ENCODE peak calls at places on chromosomes 5 and 9, in nine cellular contexts. One of them, this sample, is unnamed.

GRCh38 chr9:70630971-70631370 is 216.5 kb upstream of the KLF9 start:
- DNase-seq in NCI-H2171 treated with DMSO at 0.1 percent for 48 hours: no peak
- DNase-seq in CD8-positive, alpha-beta T cell: no peak
- DNase-seq in WERI-Rb-1: no peak
- DNase-seq in NCI-H1092 treated with DMSO at 0.1 percent for 48 hours: no peak
- DNase-seq in T follicular helper cell: no peak
- DNase-seq in activated T-cell treated with anti-CD3 and anti-CD28 coated beads for 1 hour: no peak
- DNase-seq in cerebellum: no peak
- DNase-seq in epithelial cell of esophagus: no peak
- DNase-seq in this sample: peak; percentile 22

GRCh38 chr5:93926831-93927600 is 185.6 kb upstream of the POU5F2 start:
- DNase-seq in NCI-H2171 treated with DMSO at 0.1 percent for 48 hours: no peak
- DNase-seq in CD8-positive, alpha-beta T cell: no peak
- DNase-seq in WERI-Rb-1: no peak
- DNase-seq in NCI-H1092 treated with DMSO at 0.1 percent for 48 hours: no peak
- DNase-seq in T follicular helper cell: no peak
- DNase-seq in activated T-cell treated with anti-CD3 and anti-CD28 coated beads for 1 hour: no peak
- DNase-seq in cerebellum: no peak
- DNase-seq in epithelial cell of esophagus: peak; percentile 12
- DNase-seq in this sample: no peak

GRCh38 chr5:373710-374602 is 52.4 kb downstream of the AHRR start:
- DNase-seq in NCI-H2171 treated with DMSO at 0.1 percent for 48 hours: peak; percentile 71
- DNase-seq in CD8-positive, alpha-beta T cell: peak; percentile 70
- DNase-seq in WERI-Rb-1: peak; percentile 49
- DNase-seq in NCI-H1092 treated with DMSO at 0.1 percent for 48 hours: peak; percentile 56
- DNase-seq in T follicular helper cell: no peak
- DNase-seq in activated T-cell treated with anti-CD3 and anti-CD28 coated beads for 1 hour: peak; percentile 55
- DNase-seq in cerebellum: no peak
- DNase-seq in epithelial cell of esophagus: peak; percentile 22
- DNase-seq in this sample: peak; percentile 94

GRCh38 chr9:85067792-85068191 is 398.3 kb downstream of the NTRK2 start:
- DNase-seq in NCI-H2171 treated with DMSO at 0.1 percent for 48 hours: no peak
- DNase-seq in CD8-positive, alpha-beta T cell: no peak
- DNase-seq in WERI-Rb-1: no peak
- DNase-seq in NCI-H1092 treated with DMSO at 0.1 percent for 48 hours: no peak
- DNase-seq in T follicular helper cell: no peak
- DNase-seq in activated T-cell treated with anti-CD3 and anti-CD28 coated beads for 1 hour: no peak
- DNase-seq in cerebellum: no peak
- DNase-seq in epithelial cell of esophagus: no peak
- DNase-seq in this sample: no peak

GRCh38 chr9:127809562-127810377 is 7.1 kb downstream of the FPGS start:
- DNase-seq in NCI-H2171 treated with DMSO at 0.1 percent for 48 hours: no peak
- DNase-seq in CD8-positive, alpha-beta T cell: no peak
- DNase-seq in WERI-Rb-1: no peak
- DNase-seq in NCI-H1092 treated with DMSO at 0.1 percent for 48 hours: no peak
- DNase-seq in T follicular helper cell: no peak
- DNase-seq in activated T-cell treated with anti-CD3 and anti-CD28 coated beads for 1 hour: no peak
- DNase-seq in cerebellum: no peak
- DNase-seq in epithelial cell of esophagus: peak; percentile 61
- DNase-seq in this sample: no peak

GRCh38 chr5:60829490-60830266 is 14.4 kb downstream of the ELOVL7 start:
- DNase-seq in NCI-H2171 treated with DMSO at 0.1 percent for 48 hours: no peak
- DNase-seq in CD8-positive, alpha-beta T cell: no peak
- DNase-seq in WERI-Rb-1: no peak
- DNase-seq in NCI-H1092 treated with DMSO at 0.1 percent for 48 hours: peak; percentile 41
- DNase-seq in T follicular helper cell: no peak
- DNase-seq in activated T-cell treated with anti-CD3 and anti-CD28 coated beads for 1 hour: no peak
- DNase-seq in cerebellum: no peak
- DNase-seq in epithelial cell of esophagus: peak; percentile 69
- DNase-seq in this sample: no peak

GRCh38 chr9:128149951-128150593 is 819 bp downstream of the LCN2 start:
- DNase-seq in NCI-H2171 treated with DMSO at 0.1 percent for 48 hours: no peak
- DNase-seq in CD8-positive, alpha-beta T cell: no peak
- DNase-seq in WERI-Rb-1: no peak
- DNase-seq in NCI-H1092 treated with DMSO at 0.1 percent for 48 hours: no peak
- DNase-seq in T follicular helper cell: no peak
- DNase-seq in activated T-cell treated with anti-CD3 and anti-CD28 coated beads for 1 hour: no peak
- DNase-seq in cerebellum: no peak
- DNase-seq in epithelial cell of esophagus: no peak
- DNase-seq in this sample: no peak

GRCh38 chr5:21152611-21153010 is 1164.6 kb upstream of the CDH18 start:
- DNase-seq in NCI-H2171 treated with DMSO at 0.1 percent for 48 hours: no peak
- DNase-seq in CD8-positive, alpha-beta T cell: no peak
- DNase-seq in WERI-Rb-1: no peak
- DNase-seq in NCI-H1092 treated with DMSO at 0.1 percent for 48 hours: no peak
- DNase-seq in T follicular helper cell: no peak
- DNase-seq in activated T-cell treated with anti-CD3 and anti-CD28 coated beads for 1 hour: no peak
- DNase-seq in cerebellum: no peak
- DNase-seq in epithelial cell of esophagus: peak; percentile 98
- DNase-seq in this sample: peak; percentile 63

GRCh38 chr5:103589416-103590175 is 27.0 kb upstream of the NUDT12 start:
- DNase-seq in NCI-H2171 treated with DMSO at 0.1 percent for 48 hours: no peak
- DNase-seq in CD8-positive, alpha-beta T cell: no peak
- DNase-seq in WERI-Rb-1: no peak
- DNase-seq in NCI-H1092 treated with DMSO at 0.1 percent for 48 hours: no peak
- DNase-seq in T follicular helper cell: no peak
- DNase-seq in activated T-cell treated with anti-CD3 and anti-CD28 coated beads for 1 hour: no peak
- DNase-seq in cerebellum: no peak
- DNase-seq in epithelial cell of esophagus: no peak
- DNase-seq in this sample: no peak

GRCh38 chr9:72592501-72593403 is 71.3 kb downstream of the TMC1 start:
- DNase-seq in NCI-H2171 treated with DMSO at 0.1 percent for 48 hours: peak; percentile 76
- DNase-seq in CD8-positive, alpha-beta T cell: no peak
- DNase-seq in WERI-Rb-1: peak; percentile 35
- DNase-seq in NCI-H1092 treated with DMSO at 0.1 percent for 48 hours: peak; percentile 71
- DNase-seq in T follicular helper cell: no peak
- DNase-seq in activated T-cell treated with anti-CD3 and anti-CD28 coated beads for 1 hour: no peak
- DNase-seq in cerebellum: peak; percentile 74
- DNase-seq in epithelial cell of esophagus: peak; percentile 70
- DNase-seq in this sample: peak; percentile 65

GRCh38 chr9:127449332-127449966 is 1.8 kb downstream of the RPL12 start:
- DNase-seq in NCI-H2171 treated with DMSO at 0.1 percent for 48 hours: no peak
- DNase-seq in CD8-positive, alpha-beta T cell: no peak
- DNase-seq in WERI-Rb-1: no peak
- DNase-seq in NCI-H1092 treated with DMSO at 0.1 percent for 48 hours: no peak
- DNase-seq in T follicular helper cell: no peak
- DNase-seq in activated T-cell treated with anti-CD3 and anti-CD28 coated beads for 1 hour: no peak
- DNase-seq in cerebellum: no peak
- DNase-seq in epithelial cell of esophagus: no peak
- DNase-seq in this sample: peak; percentile 16

GRCh38 chr5:110335361-110336046 is 391.0 kb downstream of the TMEM232 start:
- DNase-seq in NCI-H2171 treated with DMSO at 0.1 percent for 48 hours: no peak
- DNase-seq in CD8-positive, alpha-beta T cell: no peak
- DNase-seq in WERI-Rb-1: peak; percentile 11
- DNase-seq in NCI-H1092 treated with DMSO at 0.1 percent for 48 hours: no peak
- DNase-seq in T follicular helper cell: no peak
- DNase-seq in activated T-cell treated with anti-CD3 and anti-CD28 coated beads for 1 hour: no peak
- DNase-seq in cerebellum: no peak
- DNase-seq in epithelial cell of esophagus: no peak
- DNase-seq in this sample: no peak

GRCh38 chr5:25095261-25095660 is 450.5 kb upstream of the CDH10 start:
- DNase-seq in NCI-H2171 treated with DMSO at 0.1 percent for 48 hours: no peak
- DNase-seq in CD8-positive, alpha-beta T cell: no peak
- DNase-seq in WERI-Rb-1: no peak
- DNase-seq in NCI-H1092 treated with DMSO at 0.1 percent for 48 hours: no peak
- DNase-seq in T follicular helper cell: no peak
- DNase-seq in activated T-cell treated with anti-CD3 and anti-CD28 coated beads for 1 hour: no peak
- DNase-seq in cerebellum: no peak
- DNase-seq in epithelial cell of esophagus: no peak
- DNase-seq in this sample: no peak

GRCh38 chr5:148960070-148960769 is 102.6 kb downstream of the SH3TC2 start:
- DNase-seq in NCI-H2171 treated with DMSO at 0.1 percent for 48 hours: no peak
- DNase-seq in CD8-positive, alpha-beta T cell: no peak
- DNase-seq in WERI-Rb-1: no peak
- DNase-seq in NCI-H1092 treated with DMSO at 0.1 percent for 48 hours: no peak
- DNase-seq in T follicular helper cell: no peak
- DNase-seq in activated T-cell treated with anti-CD3 and anti-CD28 coated beads for 1 hour: no peak
- DNase-seq in cerebellum: no peak
- DNase-seq in epithelial cell of esophagus: no peak
- DNase-seq in this sample: no peak

GRCh38 chr5:746258-746761 is 38.2 kb downstream of the ZDHHC11B start:
- DNase-seq in NCI-H2171 treated with DMSO at 0.1 percent for 48 hours: no peak
- DNase-seq in CD8-positive, alpha-beta T cell: no peak
- DNase-seq in WERI-Rb-1: no peak
- DNase-seq in NCI-H1092 treated with DMSO at 0.1 percent for 48 hours: no peak
- DNase-seq in T follicular helper cell: no peak
- DNase-seq in activated T-cell treated with anti-CD3 and anti-CD28 coated beads for 1 hour: no peak
- DNase-seq in cerebellum: peak; percentile 60
- DNase-seq in epithelial cell of esophagus: no peak
- DNase-seq in this sample: no peak

GRCh38 chr5:129118826-129119225 is 24.3 kb downstream of the ISOC1 start:
- DNase-seq in NCI-H2171 treated with DMSO at 0.1 percent for 48 hours: no peak
- DNase-seq in CD8-positive, alpha-beta T cell: no peak
- DNase-seq in WERI-Rb-1: no peak
- DNase-seq in NCI-H1092 treated with DMSO at 0.1 percent for 48 hours: no peak
- DNase-seq in T follicular helper cell: no peak
- DNase-seq in activated T-cell treated with anti-CD3 and anti-CD28 coated beads for 1 hour: no peak
- DNase-seq in cerebellum: no peak
- DNase-seq in epithelial cell of esophagus: peak; percentile 69
- DNase-seq in this sample: no peak

GRCh38 chr5:67878911-67879310 is 336.6 kb upstream of the PIK3R1 start:
- DNase-seq in NCI-H2171 treated with DMSO at 0.1 percent for 48 hours: no peak
- DNase-seq in CD8-positive, alpha-beta T cell: no peak
- DNase-seq in WERI-Rb-1: no peak
- DNase-seq in NCI-H1092 treated with DMSO at 0.1 percent for 48 hours: no peak
- DNase-seq in T follicular helper cell: no peak
- DNase-seq in activated T-cell treated with anti-CD3 and anti-CD28 coated beads for 1 hour: no peak
- DNase-seq in cerebellum: no peak
- DNase-seq in epithelial cell of esophagus: no peak
- DNase-seq in this sample: no peak

GRCh38 chr5:171596391-171596878 is 177.0 kb downstream of the FGF18 start:
- DNase-seq in NCI-H2171 treated with DMSO at 0.1 percent for 48 hours: no peak
- DNase-seq in CD8-positive, alpha-beta T cell: no peak
- DNase-seq in WERI-Rb-1: no peak
- DNase-seq in NCI-H1092 treated with DMSO at 0.1 percent for 48 hours: no peak
- DNase-seq in T follicular helper cell: no peak
- DNase-seq in activated T-cell treated with anti-CD3 and anti-CD28 coated beads for 1 hour: no peak
- DNase-seq in cerebellum: no peak
- DNase-seq in epithelial cell of esophagus: peak; percentile 63
- DNase-seq in this sample: no peak

GRCh38 chr5:132854301-132854700 is 12.0 kb downstream of the GDF9 start:
- DNase-seq in NCI-H2171 treated with DMSO at 0.1 percent for 48 hours: no peak
- DNase-seq in CD8-positive, alpha-beta T cell: no peak
- DNase-seq in WERI-Rb-1: no peak
- DNase-seq in NCI-H1092 treated with DMSO at 0.1 percent for 48 hours: no peak
- DNase-seq in T follicular helper cell: no peak
- DNase-seq in activated T-cell treated with anti-CD3 and anti-CD28 coated beads for 1 hour: no peak
- DNase-seq in cerebellum: no peak
- DNase-seq in epithelial cell of esophagus: no peak
- DNase-seq in this sample: no peak

This sample was measured in NB4.